ENCODE peak calls at places on chromosomes 7 and 10, in five cellular contexts. D is AG09309; F is CD4-positive, alpha-beta T cell; A is left ventricle myocardium inferior; I is Caco-2. Z is an unnamed sample.

GRCh38 chr10:126001579-126001978 is 105.2 kb downstream of the FANK1 start:
- DNase-seq in F (no peak), A (no peak), I (no peak), D (no peak), Z (no peak)

GRCh38 chr7:140358771-140359095 is 39.6 kb downstream of the SLC37A3 start:
- DNase-seq in A (no peak), F (no peak), D (no peak), I (no peak), Z (no peak)

GRCh38 chr7:139588632-139589031 is 65.1 kb downstream of the CLEC2L start:
- DNase-seq in A (no peak), F (no peak), D (no peak), I (no peak), Z (no peak)

GRCh38 chr10:76125900-76126299 is 694.5 kb downstream of the LRMDA start:
- DNase-seq in A (no peak), D (no peak), F (no peak), I (no peak), Z (no peak)

GRCh38 chr10:89032141-89032814 is 41.7 kb downstream of the FAS start:
- DNase-seq in A (peak), F (no peak), D (peak), I (no peak), Z (no peak)

GRCh38 chr10:30052062-30052461 is 7.3 kb downstream of the JCAD start:
- DNase-seq in D (no peak), I (no peak), A (no peak), F (no peak), Z (no peak)

GRCh38 chr10:1084011-1084950 is 28.1 kb downstream of the WDR37 start:
- DNase-seq in D (no peak), I (peak), A (no peak), F (no peak), Z (no peak)

GRCh38 chr10:25176421-25176968 is 1.7 kb downstream of the GPR158 start:
- DNase-seq in A (no peak), D (no peak), F (no peak), I (no peak), Z (no peak)

GRCh38 chr7:123355576-123356195 is 155.9 kb upstream of the SLC13A1 start:
- DNase-seq in A (no peak), F (no peak), I (no peak), D (no peak), Z (no peak)
- TF ChIP-seq CTCF in A (peak), F (no peak), I (peak), D (no peak), Z (no peak)

GRCh38 chr7:104548861-104549260 is 220.5 kb downstream of the LHFPL3 start:
- DNase-seq in I (no peak), A (no peak), D (no peak), F (no peak), Z (no peak)
- TF ChIP-seq CTCF in I (peak), A (no peak), D (no peak), F (no peak), Z (peak)

GRCh38 chr10:14200645-14201534 is 129.8 kb downstream of the FRMD4A start:
- DNase-seq in F (no peak), A (no peak), I (no peak), D (no peak), Z (peak)
- TF ChIP-seq CTCF in F (no peak), A (no peak), I (peak), D (peak), Z (peak)

DNA sequence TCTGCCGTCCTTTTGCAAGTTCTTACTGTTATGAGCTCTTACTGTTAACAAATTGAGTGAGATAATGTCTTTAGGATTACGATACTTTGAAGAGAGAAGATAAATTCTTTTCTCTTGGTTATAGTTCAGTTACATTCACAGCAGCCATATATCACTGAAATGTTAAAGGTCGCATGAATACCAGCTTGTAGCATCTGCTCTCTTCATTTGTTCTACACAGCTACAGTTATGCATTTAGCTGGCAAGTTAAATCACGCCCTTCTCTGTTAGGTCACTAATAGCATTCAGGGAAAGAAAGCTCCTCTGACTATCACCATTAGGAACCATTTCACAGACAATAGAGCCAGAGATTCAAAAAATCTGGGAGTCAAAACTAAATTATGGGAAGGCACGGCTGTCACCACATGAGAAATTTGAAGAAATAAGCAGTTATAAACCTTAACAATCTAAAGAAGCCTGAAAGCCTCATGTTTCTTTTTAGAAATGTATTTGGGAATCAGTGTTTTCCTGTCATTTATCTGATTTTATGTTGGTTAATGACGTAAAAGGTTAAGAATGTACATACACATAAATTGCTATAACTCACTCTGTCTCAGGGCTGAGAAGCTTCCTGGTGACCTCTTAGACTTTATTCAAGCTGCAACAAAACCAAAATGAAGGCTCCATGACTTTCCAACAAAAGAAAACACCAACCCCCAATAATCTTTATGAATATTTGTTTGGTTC is 109.5 kb upstream of the SP4 start:
- DNase-seq in D (no peak), A (no peak), I (no peak), F (no peak), Z (no peak)
- TF ChIP-seq CTCF in D (no peak), A (no peak), I (no peak), F (no peak), Z (no peak)

GRCh38 chr10:62080905-62081304 is 179.4 kb downstream of the ARID5B start:
- DNase-seq in I (no peak), A (no peak), F (no peak), D (no peak), Z (no peak)
- TF ChIP-seq CTCF in I (peak), A (peak), F (no peak), D (no peak), Z (peak)

DNA sequence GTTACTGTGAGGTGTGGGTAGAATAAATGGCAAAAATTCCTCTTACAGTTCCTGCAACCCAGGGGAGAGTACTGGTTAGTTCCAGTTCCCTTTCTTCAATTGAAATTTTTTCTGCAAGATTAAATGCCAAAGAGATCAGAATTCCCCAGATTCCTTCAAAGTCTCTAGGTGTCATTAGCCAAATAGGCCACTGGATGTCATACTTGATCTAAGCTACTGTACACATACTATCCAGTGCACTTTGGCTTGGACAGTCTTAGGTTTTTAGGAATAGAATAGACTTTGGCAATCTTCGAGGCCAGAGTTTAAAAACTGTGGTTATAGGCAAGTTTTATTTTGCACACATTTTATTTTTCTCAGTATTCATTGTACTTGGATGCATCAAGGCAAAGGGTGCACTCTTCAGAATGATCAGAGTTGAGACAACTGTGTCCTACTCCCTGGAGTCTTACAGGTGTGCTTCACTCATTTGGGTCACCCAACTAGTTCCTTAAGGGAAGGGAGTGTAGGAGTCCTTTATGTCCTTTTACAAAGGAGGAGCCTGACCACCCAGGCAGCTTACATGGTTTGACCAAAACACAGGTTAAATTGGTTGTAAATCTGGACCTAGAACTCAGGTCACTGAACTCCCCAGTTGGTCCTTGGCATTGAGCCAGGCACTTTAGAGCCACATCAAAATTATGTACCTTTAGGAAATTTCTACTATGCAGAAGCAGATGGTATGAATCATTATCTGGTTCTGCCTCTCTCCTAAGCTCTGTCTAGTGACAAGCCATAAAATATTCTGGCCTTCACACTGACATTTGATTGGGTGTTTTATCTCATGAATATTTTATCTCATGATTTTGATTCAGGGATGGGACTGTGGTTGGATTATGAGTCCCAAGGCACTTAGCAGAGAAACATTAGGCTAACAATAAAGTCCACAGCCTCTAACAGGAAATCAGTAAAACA is 49.5 kb downstream of the ASAH2B start:
- DNase-seq in I (no peak), A (no peak), D (peak), F (no peak), Z (no peak)
- TF ChIP-seq CTCF in I (peak), A (peak), D (peak), F (no peak), Z (peak)

Z was measured in progenitor cell of endocrine pancreas.